ENCODE peak calls at places on chromosomes 2 and 18, in eight cellular contexts. Z is psoas muscle, N is lower lobe of right lung, G is brain microvascular endothelial cell, H is astrocyte of the spinal cord, S is thoracic aorta, C is endothelial cell, T is Calu3. I is an unnamed sample.
A peak's percentile ranks its signal among the peaks of the same experiment; 100 is the strongest.

GRCh38 chr2:179796213-179797007 is 65.0 kb downstream of the ZNF385B start:
- DNase-seq in G (no peak), Z (no peak), S (no peak), C (no peak), N (no peak), H (no peak), T (no peak), I (no peak)

GRCh38 chr18:43271593-43272432 is 5.5 kb downstream of the SYT4 start:
- DNase-seq in Z (no peak), N (no peak), G (peak; percentile 58), S (no peak), T (peak; percentile 46), C (peak; percentile 58), H (peak; percentile 75), I (no peak)

GRCh38 chr2:66929632-66930385 is 467.3 kb upstream of the ETAA1 start:
- DNase-seq in H (peak; percentile 72), T (peak; percentile 82), S (no peak), Z (peak; percentile 38), N (peak; percentile 79), C (no peak), G (peak; percentile 72), I (no peak)

GRCh38 chr2:235793163-235793752 is 299.4 kb downstream of the AGAP1 start:
- DNase-seq in T (peak; percentile 19), C (peak; percentile 22), Z (no peak), G (no peak), N (no peak), S (no peak), H (no peak), I (no peak)

GRCh38 chr2:113198790-113199612 is 25.2 kb downstream of the PSD4 start:
- DNase-seq in C (peak; percentile 88), N (peak; percentile 89), T (peak; percentile 94), S (no peak), H (peak; percentile 67), Z (peak; percentile 83), G (peak; percentile 43), I (peak; percentile 66)

GRCh38 chr2:71892132-71892730 is 255.4 kb downstream of the CYP26B1 start:
- DNase-seq in N (no peak), G (no peak), T (no peak), S (no peak), Z (no peak), C (no peak), H (no peak), I (no peak)

GRCh38 chr2:164887434-164888112 is 46.0 kb upstream of the COBLL1 start:
- DNase-seq in H (no peak), G (no peak), C (no peak), T (no peak), Z (no peak), N (no peak), S (no peak), I (no peak)

GRCh38 chr2:16069933-16070647 is 129.7 kb downstream of the MYCN start:
- DNase-seq in N (no peak), C (no peak), Z (no peak), S (no peak), T (peak; percentile 48), G (no peak), H (no peak), I (no peak)

GRCh38 chr2:236986524-236987330 is 99.0 kb upstream of the COPS8 start:
- DNase-seq in C (no peak), T (no peak), G (no peak), N (no peak), Z (no peak), S (no peak), H (no peak), I (no peak)

GRCh38 chr2:169119117-169119770 is 49.9 kb downstream of the DHRS9 start:
- DNase-seq in T (no peak), Z (no peak), G (no peak), S (no peak), H (peak; percentile 17), N (no peak), C (no peak), I (no peak)

GRCh38 chr2:10412380-10412779 is 35.7 kb downstream of the ODC1 start:
- DNase-seq in T (peak; percentile 55), H (peak; percentile 50), N (no peak), S (no peak), Z (no peak), C (peak; percentile 35), G (peak; percentile 36), I (peak; percentile 67)

GRCh38 chr2:234163510-234163909 is 113.0 kb downstream of the SPP2 start:
- DNase-seq in Z (no peak), H (no peak), C (no peak), N (no peak), G (no peak), S (no peak), T (no peak), I (no peak)

GRCh38 chr18:987325-988186 is 82.9 kb downstream of the ADCYAP1 start:
- DNase-seq in N (no peak), G (peak; percentile 58), Z (no peak), C (no peak), T (no peak), S (no peak), H (peak; percentile 62), I (no peak)

GRCh38 chr2:39136799-39137198 is 15.9 kb upstream of the SOS1 start:
- DNase-seq in H (no peak), S (no peak), C (no peak), Z (no peak), G (no peak), N (no peak), T (no peak), I (no peak)

GRCh38 chr2:218839430-218839829 is 7.8 kb upstream of the PRKAG3 start:
- DNase-seq in H (no peak), C (no peak), T (no peak), Z (peak; percentile 29), G (peak; percentile 9), N (peak; percentile 13), S (no peak), I (peak; percentile 73)

GRCh38 chr2:86441789-86442641 is 844 bp downstream of the KDM3A start:
- DNase-seq in Z (peak; percentile 79), C (peak; percentile 67), G (peak; percentile 39), S (peak; percentile 16), H (peak; percentile 58), N (peak; percentile 76), T (peak; percentile 38), I (peak; percentile 70)

GRCh38 chr2:168708099-168708498 is 94.3 kb upstream of the NOSTRIN start:
- DNase-seq in G (no peak), C (no peak), S (no peak), Z (no peak), T (no peak), N (no peak), H (no peak), I (no peak)

GRCh38 chr2:39521876-39522517 is 84.9 kb upstream of the MAP4K3 start:
- DNase-seq in G (no peak), S (no peak), C (no peak), H (no peak), T (no peak), Z (no peak), N (no peak), I (no peak)

GRCh38 chr2:219073413-219074129 is 12.8 kb upstream of the IHH start:
- DNase-seq in N (no peak), C (peak; percentile 65), S (no peak), G (peak; percentile 60), Z (no peak), T (peak; percentile 58), H (peak; percentile 79), I (no peak)

GRCh38 chr2:190420822-190421221 is 12.7 kb downstream of the MFSD6 start:
- DNase-seq in C (no peak), H (no peak), S (no peak), T (no peak), G (no peak), N (no peak), Z (no peak), I (no peak)

GRCh38 chr2:30939354-30939753 is 132.1 kb upstream of the CAPN13 start:
- DNase-seq in S (no peak), C (no peak), H (no peak), T (no peak), N (no peak), G (no peak), Z (no peak), I (no peak)

GRCh38 chr2:235494716-235495372 is 1.0 kb downstream of the AGAP1 start:
- DNase-seq in C (peak; percentile 33), T (peak; percentile 51), N (peak; percentile 64), S (no peak), H (peak; percentile 33), Z (peak; percentile 73), G (peak; percentile 32), I (no peak)

GRCh38 chr2:19911799-19912509 is 10.2 kb upstream of the TTC32 start:
- DNase-seq in S (no peak), Z (no peak), N (no peak), T (peak; percentile 63), C (no peak), G (peak; percentile 91), H (peak; percentile 97), I (no peak)

GRCh38 chr2:79723830-79724229 is 211.0 kb downstream of the CTNNA2 start:
- DNase-seq in Z (no peak), G (peak; percentile 76), N (no peak), H (peak; percentile 98), C (no peak), T (no peak), S (no peak), I (no peak)

GRCh38 chr18:55102508-55102907 is 143.2 kb upstream of the CCDC68 start:
- DNase-seq in C (no peak), Z (no peak), N (no peak), G (no peak), T (no peak), H (no peak), S (no peak), I (no peak)

DNA sequence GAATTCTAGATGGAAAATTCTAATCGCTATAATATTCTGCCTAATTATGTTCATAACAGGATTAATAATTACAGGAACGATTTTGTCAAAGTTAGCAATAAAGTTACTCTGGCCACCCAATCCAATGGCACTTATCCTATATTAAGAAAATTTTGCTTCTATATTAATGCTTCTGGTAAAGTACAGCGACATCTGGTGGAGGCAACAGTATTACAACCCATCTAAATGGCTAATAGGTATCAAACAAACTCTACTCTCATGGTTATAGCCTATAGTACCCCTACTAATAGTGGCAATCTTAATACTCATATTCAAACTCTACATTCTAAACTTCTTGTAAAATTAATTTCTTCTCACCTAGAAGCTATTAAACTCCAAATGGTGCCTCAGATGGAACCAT is 1084.7 kb upstream of the LRRTM1 start:
- DNase-seq in G (no peak), C (no peak), Z (no peak), S (no peak), N (no peak), H (no peak), T (no peak), I (no peak)
- TF ChIP-seq CTCF in G (no peak), C (no peak), Z (no peak), S (no peak), N (no peak), H (no peak), T (no peak), I (no peak)

GRCh38 chr2:95526360-95527341 is 42.1 kb upstream of the TRIM43B start:
- DNase-seq in G (peak; percentile 63), H (peak; percentile 82), C (peak; percentile 68), S (no peak), Z (peak; percentile 74), N (peak; percentile 83), T (peak; percentile 83), I (no peak)
- TF ChIP-seq CTCF in G (peak; percentile 59), H (peak; percentile 33), C (no peak), S (peak; percentile 30), Z (peak; percentile 10), N (peak; percentile 36), T (peak; percentile 16), I (no peak)

GRCh38 chr2:128233790-128234395 is 84.8 kb downstream of the HS6ST1 start:
- DNase-seq in C (no peak), S (no peak), H (no peak), N (no peak), T (no peak), G (no peak), Z (peak; percentile 8), I (no peak)
- TF ChIP-seq CTCF in C (no peak), S (no peak), H (no peak), N (no peak), T (no peak), G (no peak), Z (no peak), I (peak; percentile 55)

GRCh38 chr2:7083580-7084509 is 166.6 kb downstream of the RNF144A start:
- DNase-seq in H (peak; percentile 54), Z (no peak), G (peak; percentile 62), N (no peak), C (peak; percentile 49), S (no peak), T (peak; percentile 40), I (no peak)
- TF ChIP-seq CTCF in H (peak; percentile 69), Z (peak; percentile 29), G (peak; percentile 76), N (no peak), C (peak; percentile 80), S (no peak), T (peak; percentile 64), I (peak; percentile 68)